ENCODE peak calls at places on chromosomes 6 and 20, in eight cellular contexts. A is prostate gland, J is body of pancreas, I is tibial nerve, L is uterus, P is esophagus muscularis mucosa, R is Peyer's patch, K is right lobe of liver. Q is an unnamed sample.

GRCh38 chr6:167567142-167568033 is 242.5 kb downstream of the TTLL2 start:
- DNase-seq in I (peak), R (peak), A (no peak), J (no peak), K (peak), P (peak), L (no peak), Q (no peak)

GRCh38 chr6:163956571-163957407 is 542.3 kb downstream of the QKI start:
- DNase-seq in K (peak), A (peak), L (peak), P (peak), J (peak), R (no peak), I (peak), Q (peak)

GRCh38 chr20:38125157-38126056 is 39.7 kb downstream of the TGM2 start:
- DNase-seq in K (peak), J (peak), R (peak), L (peak), P (peak), I (peak), A (peak), Q (peak)

GRCh38 chr20:40728996-40729395 is 40.0 kb upstream of the MAFB start:
- DNase-seq in L (no peak), K (no peak), A (no peak), P (no peak), R (no peak), I (no peak), J (no peak), Q (no peak)

GRCh38 chr6:39824030-39824926 is 32.1 kb downstream of the DAAM2 start:
- DNase-seq in P (no peak), J (no peak), L (no peak), I (no peak), R (no peak), K (no peak), A (no peak), Q (peak)

GRCh38 chr6:46704562-46704961 is 16.9 kb downstream of the TDRD6 start:
- DNase-seq in P (no peak), L (no peak), A (no peak), K (no peak), I (no peak), J (no peak), R (no peak), Q (no peak)

GRCh38 chr20:50429412-50429811 is 80.8 kb upstream of the PTPN1 start:
- DNase-seq in K (no peak), R (no peak), I (no peak), L (no peak), A (no peak), J (no peak), P (no peak), Q (no peak)

GRCh38 chr20:62914970-62915457 is 11.3 kb downstream of the DIDO1 start:
- DNase-seq in L (no peak), J (peak), A (no peak), P (no peak), I (no peak), R (no peak), K (no peak), Q (no peak)

GRCh38 chr20:14522595-14522994 is 185.2 kb upstream of the FLRT3 start:
- DNase-seq in L (no peak), K (no peak), P (no peak), J (no peak), I (no peak), R (no peak), A (no peak), Q (no peak)

GRCh38 chr20:4045082-4045481 is 29.7 kb upstream of the RNF24 start:
- DNase-seq in I (no peak), K (no peak), J (no peak), L (no peak), P (no peak), R (no peak), A (no peak), Q (no peak)

GRCh38 chr20:56469077-56469449 is 636 bp downstream of the RTF2 start:
- DNase-seq in A (no peak), R (no peak), L (no peak), K (no peak), I (no peak), P (no peak), J (no peak), Q (no peak)

GRCh38 chr20:58618694-58619540 is 32.2 kb upstream of the STX16 start:
- DNase-seq in L (no peak), R (peak), A (peak), K (no peak), P (no peak), I (no peak), J (no peak), Q (no peak)

GRCh38 chr20:605237-605636 is 4.9 kb downstream of the TCF15 start:
- DNase-seq in J (no peak), P (no peak), K (no peak), R (no peak), L (no peak), I (no peak), A (no peak), Q (no peak)

DNA sequence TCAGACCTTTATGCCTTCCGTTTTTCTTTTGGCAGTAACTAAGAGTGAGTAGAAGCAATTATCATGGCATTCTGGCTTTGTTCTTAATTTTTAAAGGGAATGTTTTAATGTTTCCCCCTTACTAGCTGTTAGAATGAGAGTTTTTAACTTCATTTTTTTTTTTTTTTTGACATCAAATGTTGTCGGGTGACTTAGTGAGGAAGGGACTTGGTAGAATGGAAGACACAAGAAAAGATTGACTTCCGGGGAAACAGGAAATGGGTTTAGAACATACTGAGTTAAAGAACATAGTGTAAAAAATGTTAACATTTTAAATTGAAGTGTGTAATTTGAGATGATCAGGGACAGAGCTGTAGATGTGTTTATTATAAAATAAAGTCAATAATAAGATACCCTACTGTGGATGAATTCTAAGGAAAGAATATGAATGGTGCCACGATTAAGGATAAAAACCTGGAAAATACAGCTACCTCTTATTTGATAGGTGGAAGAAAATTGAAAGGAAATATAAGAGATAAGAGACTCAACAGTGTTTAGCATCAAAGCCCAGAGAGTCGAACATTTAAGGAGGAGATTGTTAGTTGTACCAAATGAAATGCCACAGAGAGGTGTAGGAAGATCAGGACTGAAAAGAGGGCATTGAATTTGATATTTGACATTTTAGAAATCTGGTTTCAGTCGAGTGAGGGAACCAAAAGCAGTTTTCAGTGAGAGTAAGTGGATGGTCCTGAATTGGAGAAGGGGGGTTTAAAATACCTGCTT is 9.4 kb downstream of the HSF2 start:
- DNase-seq in I (no peak), L (no peak), P (no peak), R (no peak), K (no peak), J (no peak), A (no peak), Q (no peak)
- H3K27ac ChIP-seq in I (no peak), L (no peak), P (no peak), R (no peak), K (no peak), J (no peak), A (no peak), Q (no peak)

DNA sequence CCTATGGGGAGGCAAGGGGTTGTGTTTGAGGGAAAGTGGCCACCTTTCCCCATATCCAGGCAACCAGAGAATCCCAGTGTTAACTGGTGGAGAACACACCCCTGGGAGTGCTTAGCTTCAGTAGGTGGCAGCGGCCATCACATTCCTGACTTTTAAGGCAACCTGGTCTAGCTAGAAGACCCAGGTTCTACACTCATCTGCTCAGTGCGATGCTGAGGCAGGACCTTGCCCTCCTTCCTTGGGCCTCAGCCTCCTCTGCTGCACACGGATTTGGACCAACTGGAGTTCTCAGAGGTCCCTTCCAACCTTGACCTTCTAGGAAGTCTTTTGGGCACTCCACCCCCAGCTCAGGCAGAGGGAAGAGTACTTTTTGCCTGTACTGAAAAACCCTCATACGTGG is 3.0 kb downstream of the CCND3 start:
- DNase-seq in P (no peak), K (no peak), L (no peak), I (no peak), A (no peak), R (no peak), J (no peak), Q (no peak)
- TF ChIP-seq POLR2A in P (no peak), K (no peak), L (no peak), I (no peak), A (no peak), R (no peak), J (no peak), Q (no peak)

GRCh38 chr6:18415207-18415606 is 28.1 kb downstream of the RNF144B start:
- DNase-seq in J (no peak), P (no peak), L (no peak), I (no peak), K (no peak), R (no peak), A (no peak), Q (no peak)

GRCh38 chr6:18416341-18416679 is 29.2 kb downstream of the RNF144B start:
- DNase-seq in K (no peak), A (no peak), J (no peak), L (no peak), P (no peak), I (no peak), R (no peak), Q (no peak)

GRCh38 chr6:18414102-18414501 is 27.0 kb downstream of the RNF144B start:
- DNase-seq in R (no peak), P (no peak), A (no peak), K (no peak), L (no peak), J (no peak), I (no peak), Q (no peak)

GRCh38 chr6:18413320-18413830 is 26.2 kb downstream of the RNF144B start:
- DNase-seq in P (no peak), J (no peak), L (no peak), K (no peak), R (no peak), A (no peak), I (no peak), Q (no peak)

DNA sequence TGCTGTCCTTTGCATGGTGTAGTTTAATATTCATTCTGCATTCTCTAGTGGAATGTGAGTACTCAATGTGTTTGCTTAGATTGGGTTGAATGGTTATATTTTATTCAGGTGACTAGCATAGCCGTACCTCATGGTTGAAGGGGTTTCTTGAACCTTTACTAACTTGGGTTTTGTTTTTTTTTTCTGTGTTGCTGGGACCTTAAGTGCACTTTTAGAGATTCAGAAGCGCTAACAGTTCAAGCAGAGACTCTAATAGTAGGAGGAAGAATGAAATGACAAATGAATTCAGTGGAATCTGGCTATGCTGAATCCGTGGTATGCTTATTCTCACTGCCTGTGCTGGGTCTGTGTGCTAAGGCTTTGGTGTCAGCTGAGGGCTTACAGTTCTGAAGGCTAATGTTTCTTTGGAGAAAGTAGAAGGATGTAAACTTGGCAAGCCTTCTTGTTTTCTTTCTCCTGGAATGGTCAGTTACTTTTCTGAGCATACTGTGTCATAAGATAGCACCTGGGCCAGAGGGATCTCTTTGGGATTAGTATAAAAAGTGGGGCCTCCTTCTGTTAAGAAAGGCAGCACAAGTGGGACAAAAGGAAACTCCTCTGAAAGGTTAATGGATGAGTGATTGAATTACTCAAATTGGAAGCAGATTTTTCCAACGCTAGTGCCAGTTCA is 28.7 kb downstream of the RNF144B start:
- DNase-seq in A (no peak), I (no peak), P (no peak), J (no peak), K (no peak), L (no peak), R (no peak), Q (no peak)
- H3K27ac ChIP-seq in A (no peak), I (peak), P (peak), J (no peak), K (no peak), L (peak), R (no peak), Q (no peak)

GRCh38 chr6:159753081-159753872 is 8.6 kb upstream of the ACAT2 start:
- DNase-seq in I (no peak), K (no peak), R (no peak), L (no peak), A (no peak), J (no peak), P (no peak), Q (no peak)
- TF ChIP-seq POLR2A in I (no peak), K (no peak), R (no peak), L (no peak), A (no peak), J (no peak), P (no peak), Q (no peak)

GRCh38 chr20:46713957-46714834 is 4.7 kb downstream of the SLC2A10 start:
- DNase-seq in K (peak), I (no peak), R (peak), P (no peak), A (peak), L (no peak), J (no peak), Q (no peak)
- H3K27ac ChIP-seq in K (peak), I (no peak), R (no peak), P (no peak), A (peak), L (no peak), J (no peak), Q (no peak)

GRCh38 chr6:157274471-157275226 is 48.7 kb downstream of the TMEM242 start:
- DNase-seq in I (peak), R (peak), K (peak), A (peak), P (no peak), L (peak), J (peak), Q (peak)
- TF ChIP-seq POLR2A in I (peak), R (no peak), K (peak), A (peak), P (no peak), L (no peak), J (peak), Q (peak)